ENCODE peak calls at places on chromosomes 1 and 21, in four cellular contexts. L, N, T and E are unnamed samples.

GRCh38 chr1:1777510-1777909 is 760 bp downstream of the NADK start:
- DNase-seq in L (peak; percentile 67), N (peak; percentile 75), T (no peak), E (peak; percentile 40)

GRCh38 chr1:150579110-150579954 is at the start of gene MCL1:
- DNase-seq in L (peak; percentile 93), N (peak; percentile 94), T (peak; percentile 97), E (peak; percentile 97)

GRCh38 chr1:175508320-175509110 is 234.9 kb downstream of the TNR start:
- DNase-seq in L (no peak), N (no peak), T (no peak), E (no peak)

GRCh38 chr1:44251989-44252625 is 38.8 kb downstream of the DMAP1 start:
- DNase-seq in L (no peak), N (no peak), T (no peak), E (no peak)

GRCh38 chr1:37549341-37549740 is 4.8 kb downstream of the SNIP1 start:
- DNase-seq in L (no peak), N (peak; percentile 45), T (peak; percentile 21), E (no peak)

GRCh38 chr1:21685944-21686678 is 17.0 kb upstream of the RAP1GAP start:
- DNase-seq in L (no peak), N (no peak), T (no peak), E (no peak)

GRCh38 chr1:115641762-115642167 is at the start of gene VANGL1:
- DNase-seq in L (peak; percentile 41), N (peak; percentile 42), T (peak; percentile 46), E (peak; percentile 58)

GRCh38 chr1:46102769-46103476 is 29.5 kb downstream of the PIK3R3 start:
- DNase-seq in L (no peak), N (no peak), T (no peak), E (no peak)

GRCh38 chr21:15943009-15943666 is 213.4 kb downstream of the USP25 start:
- DNase-seq in L (no peak), N (peak; percentile 64), T (peak; percentile 24), E (peak; percentile 28)

GRCh38 chr1:159239551-159240220 is 35.0 kb downstream of the ACKR1 start:
- DNase-seq in L (no peak), N (no peak), T (no peak), E (no peak)

GRCh38 chr21:35291963-35292627 is 243.0 kb upstream of the RUNX1 start:
- DNase-seq in L (no peak), N (peak; percentile 7), T (no peak), E (no peak)

DNA sequence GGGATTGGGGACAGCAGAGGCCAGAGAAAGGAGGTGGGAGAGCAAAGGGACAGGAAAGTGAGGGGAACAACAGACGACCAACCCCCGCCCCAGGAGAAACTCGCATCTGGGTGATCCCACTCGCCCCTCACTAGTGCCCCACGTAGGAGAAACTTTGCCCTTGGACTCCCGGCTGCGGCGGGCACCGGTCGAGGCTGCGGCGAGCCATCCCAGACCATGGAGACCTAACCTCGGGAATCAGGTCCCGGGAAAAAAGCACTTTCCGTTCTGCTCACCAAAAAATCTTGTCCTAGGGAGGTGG is 2.6 kb downstream of the GFI1 start:
- DNase-seq in L (no peak), N (no peak), T (no peak), E (no peak)
- H3K4me3 ChIP-seq in L (peak overlapping the region; percentile 10), N (no peak overlapping the region), T (no peak overlapping the region), E (peak overlapping the region; percentile 33)

DNA sequence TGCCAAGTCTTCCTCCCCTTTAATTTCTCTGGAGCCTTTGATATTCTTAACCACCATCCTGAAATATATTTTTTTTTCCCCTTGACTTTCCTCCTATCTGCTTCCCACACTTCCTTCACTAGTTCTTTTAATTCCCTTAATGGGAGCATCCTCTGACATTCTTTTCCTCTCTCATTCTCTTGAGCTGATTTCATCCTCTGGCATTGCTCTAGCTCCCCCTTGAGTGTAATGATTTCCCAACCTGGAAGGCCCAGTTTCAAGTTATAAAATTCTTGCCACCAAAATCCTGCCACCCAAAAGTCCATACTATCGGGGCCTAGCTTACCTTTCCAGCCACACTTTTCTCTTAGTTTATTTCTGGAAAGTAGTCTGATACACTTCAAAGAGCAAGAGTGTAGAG is 39.5 kb upstream of the UBE2U start:
- DNase-seq in L (no peak), N (peak; percentile 68), T (peak; percentile 73), E (peak; percentile 67)
- TF ChIP-seq CTCF in L (no peak), N (peak; percentile 68), T (peak; percentile 62), E (peak; percentile 70)

GRCh38 chr1:41272601-41273000 is 30.5 kb upstream of the SCMH1 start:
- DNase-seq in L (no peak), N (no peak), T (no peak), E (no peak)
- H3K4me3 ChIP-seq in L (no peak overlapping the region), N (no peak overlapping the region), T (no peak overlapping the region), E (no peak overlapping the region)

GRCh38 chr1:203650012-203650836 is 23.6 kb downstream of the ATP2B4 start:
- DNase-seq in L (no peak), N (peak; percentile 45), T (peak; percentile 56), E (no peak)
- TF ChIP-seq CTCF in L (no peak), N (no peak), T (no peak), E (no peak)

GRCh38 chr1:222631611-222632208 is 13.8 kb downstream of the MIA3 start:
- DNase-seq in L (no peak), N (no peak), T (no peak), E (no peak)

GRCh38 chr1:222629921-222630535 is 12.1 kb downstream of the MIA3 start:
- DNase-seq in L (no peak), N (no peak), T (peak; percentile 74), E (peak; percentile 60)

GRCh38 chr1:222627232-222627631 is 9.3 kb downstream of the MIA3 start:
- DNase-seq in L (no peak), N (peak; percentile 98), T (peak; percentile 94), E (peak; percentile 83)

GRCh38 chr1:222634180-222635013 is 16.5 kb downstream of the MIA3 start:
- DNase-seq in L (peak; percentile 89), N (peak; percentile 94), T (peak; percentile 96), E (peak; percentile 95)

GRCh38 chr1:222632749-222633148 is 14.9 kb downstream of the MIA3 start:
- DNase-seq in L (no peak), N (no peak), T (no peak), E (no peak)
- H3K4me3 ChIP-seq in L (no peak overlapping the region), N (no peak overlapping the region), T (no peak overlapping the region), E (no peak overlapping the region)

GRCh38 chr1:33057095-33057494 is 20.4 kb upstream of the AK2 start:
- DNase-seq in L (no peak), N (no peak), T (no peak), E (no peak)

GRCh38 chr1:33050221-33051076 is 13.8 kb upstream of the AK2 start:
- DNase-seq in L (no peak), N (peak; percentile 90), T (peak; percentile 93), E (peak; percentile 92)

GRCh38 chr1:33060579-33061083 is 20.3 kb upstream of the AZIN2 start:
- DNase-seq in L (peak; percentile 33), N (peak; percentile 82), T (peak; percentile 96), E (peak; percentile 83)

GRCh38 chr1:33056426-33056825 is 19.7 kb upstream of the AK2 start:
- DNase-seq in L (no peak), N (no peak), T (no peak), E (no peak)

DNA sequence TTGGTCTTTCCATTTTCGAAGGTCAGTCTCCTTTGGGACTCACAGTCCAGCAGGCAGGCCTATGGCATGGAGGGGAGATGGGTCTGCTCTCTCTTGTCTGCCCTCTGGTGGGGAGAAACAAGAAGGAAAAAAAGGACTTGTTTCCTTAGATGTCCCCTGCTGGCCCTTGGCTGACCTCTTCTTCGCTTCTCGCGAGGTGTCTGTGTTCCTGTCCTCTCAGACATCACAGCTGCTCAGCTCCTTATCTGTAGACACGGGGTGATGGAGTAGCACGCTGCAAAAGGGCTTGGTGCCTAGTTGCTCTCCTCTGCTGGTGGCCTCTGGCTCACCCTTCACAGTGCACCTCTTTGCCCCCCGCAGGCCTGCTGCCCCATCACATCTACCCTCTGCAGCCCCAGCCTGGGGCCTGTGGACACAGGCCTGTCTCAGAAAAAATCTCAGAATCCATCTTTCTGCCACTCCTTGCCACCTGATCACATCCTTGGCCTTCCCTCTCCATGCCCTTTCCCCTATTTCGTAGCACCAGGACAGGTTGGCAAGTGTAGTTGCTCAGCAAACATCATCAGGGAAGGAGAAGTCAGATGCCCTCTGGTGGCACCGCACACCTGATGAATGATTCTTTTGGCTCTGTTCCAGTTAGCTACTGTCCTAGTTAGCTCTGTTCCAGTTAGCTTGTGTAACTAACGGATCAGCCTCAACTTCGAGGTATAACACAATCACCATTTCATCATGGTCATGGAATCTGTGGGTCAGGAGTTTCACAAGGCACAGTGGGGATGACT is 18.7 kb upstream of the AK2 start:
- DNase-seq in L (peak; percentile 45), N (peak; percentile 90), T (peak; percentile 91), E (peak; percentile 94)
- TF ChIP-seq CTCF in L (no peak), N (peak; percentile 87), T (peak; percentile 79), E (peak; percentile 84)

DNA sequence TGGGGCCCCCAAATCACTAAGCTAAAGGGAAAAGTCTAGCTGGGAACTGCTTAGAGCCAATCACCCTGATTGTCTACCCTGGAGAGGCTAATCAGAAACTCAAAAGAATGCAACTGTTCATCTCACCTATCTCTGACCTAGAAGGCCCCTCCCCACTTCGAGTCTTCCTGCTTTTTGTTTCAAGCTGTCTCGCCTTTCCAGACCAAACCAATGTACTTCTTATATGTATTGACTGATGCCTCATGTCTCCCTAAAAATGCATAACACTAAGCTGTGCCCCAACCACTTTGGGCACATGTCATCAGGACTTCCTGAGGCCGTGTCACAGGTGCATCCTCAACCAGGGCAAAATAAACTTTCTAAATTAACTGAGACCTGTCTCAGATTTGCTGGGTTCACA is 209.5 kb downstream of the APP start:
- DNase-seq in L (no peak), N (no peak), T (no peak), E (no peak)
- H3K4me3 ChIP-seq in L (no peak overlapping the region), N (no peak overlapping the region), T (no peak overlapping the region), E (no peak overlapping the region)